ENCODE peak calls at places on chromosomes 1 and 21, in nine cellular contexts. J is lower lobe of right lung, X is trophoblast cell, G is thoracic aorta, D is pancreas, O is neuronal stem cell, B is thyroid gland, P is heart left ventricle, Z is psoas muscle. U is an unnamed sample. For H3K36me3, the result is how much of the 10 kb centered on the place peaks cover.

GRCh38 chr1:223886516-223886921 is 40.8 kb upstream of the TP53BP2 start:
- DNase-seq in J (no peak), X (no peak), G (no peak), D (no peak), O (no peak), B (no peak), P (no peak), Z (no peak), U (no peak)

GRCh38 chr1:174413632-174414031 is 34.1 kb upstream of the GPR52 start:
- DNase-seq in J (no peak), X (no peak), G (no peak), D (no peak), O (peak), B (no peak), P (no peak), Z (no peak), U (peak)

GRCh38 chr1:229620876-229621275 is 5.0 kb downstream of the TAF5L start:
- DNase-seq in J (no peak), X (peak), G (no peak), D (no peak), O (no peak), B (no peak), P (no peak), Z (peak), U (no peak)

GRCh38 chr1:173878251-173878650 is 10.1 kb downstream of the ZBTB37 start:
- DNase-seq in J (no peak), X (no peak), G (no peak), D (no peak), O (no peak), B (no peak), P (no peak), Z (no peak), U (no peak)

GRCh38 chr21:34517491-34518245 is 5.7 kb upstream of the KCNE1 start:
- DNase-seq in J (no peak), X (peak), G (no peak), D (no peak), O (no peak), B (peak), P (no peak), Z (no peak), U (no peak)

GRCh38 chr21:45768011-45768740 is 124.7 kb downstream of the PCBP3 start:
- DNase-seq in J (no peak), X (no peak), G (no peak), D (no peak), O (no peak), B (no peak), P (no peak), Z (no peak), U (no peak)

GRCh38 chr1:100896481-100896982 is 642 bp downstream of the SLC30A7 start:
- DNase-seq in J (no peak), X (peak), G (no peak), D (no peak), O (no peak), B (peak), P (no peak), Z (no peak), U (no peak)

GRCh38 chr1:16434501-16434900 is 2.7 kb downstream of the SPATA21 start:
- DNase-seq in J (no peak), X (no peak), G (no peak), D (no peak), O (no peak), B (no peak), P (no peak), Z (no peak), U (no peak)

GRCh38 chr1:94592566-94592920 is 51.0 kb upstream of the F3 start:
- DNase-seq in J (no peak), X (no peak), G (no peak), D (no peak), O (no peak), B (no peak), P (no peak), Z (no peak), U (no peak)

GRCh38 chr1:71228236-71228635 is 147.4 kb upstream of the ZRANB2 start:
- DNase-seq in J (no peak), X (no peak), G (no peak), D (no peak), O (no peak), B (no peak), P (no peak), Z (no peak), U (no peak)

GRCh38 chr1:100736324-100736723 is 16.8 kb downstream of the VCAM1 start:
- DNase-seq in J (no peak), X (no peak), G (no peak), D (no peak), O (no peak), B (no peak), P (no peak), Z (no peak), U (no peak)

GRCh38 chr1:204685236-204686006 is at the start of gene LRRN2:
- DNase-seq in J (no peak), X (no peak), G (no peak), D (no peak), O (no peak), B (peak), P (peak), Z (peak), U (no peak)

GRCh38 chr1:119047040-119047438 is 58.9 kb upstream of the TBX15 start:
- DNase-seq in J (no peak), X (peak), G (no peak), D (no peak), O (no peak), B (no peak), P (no peak), Z (no peak), U (no peak)
- H3K4me3 ChIP-seq in J (no peak), X (no peak), G (peak), D (no peak), O (no peak), B (no peak), P (no peak), Z (no peak), U (no peak)

DNA sequence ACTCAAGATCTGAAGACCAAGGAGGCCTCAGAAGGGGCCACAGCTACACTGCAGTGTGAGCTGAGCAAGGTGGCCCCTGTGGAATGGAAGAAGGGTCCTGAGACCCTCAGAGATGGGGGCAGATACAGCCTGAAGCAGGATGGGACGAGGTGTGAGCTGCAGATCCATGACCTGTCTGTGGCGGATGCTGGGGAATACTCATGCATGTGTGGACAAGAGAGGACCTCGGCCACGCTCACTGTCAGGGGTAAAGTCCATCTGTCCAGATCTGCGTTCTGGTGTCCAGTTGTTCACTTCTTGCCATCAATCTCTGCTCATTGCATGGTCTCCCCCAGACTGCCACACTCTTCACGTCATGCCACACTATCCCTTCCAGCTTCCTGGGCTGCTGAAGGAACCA is 90.6 kb downstream of the OBSCN start:
- DNase-seq in J (peak), X (no peak), G (no peak), D (no peak), O (no peak), B (no peak), P (no peak), Z (no peak), U (no peak)
- H3K36me3 ChIP-seq in J (under half), X (under half), G (under half), D (under half), O (under half), B (under half), P (under half), Z (half or more), U (under half)

DNA sequence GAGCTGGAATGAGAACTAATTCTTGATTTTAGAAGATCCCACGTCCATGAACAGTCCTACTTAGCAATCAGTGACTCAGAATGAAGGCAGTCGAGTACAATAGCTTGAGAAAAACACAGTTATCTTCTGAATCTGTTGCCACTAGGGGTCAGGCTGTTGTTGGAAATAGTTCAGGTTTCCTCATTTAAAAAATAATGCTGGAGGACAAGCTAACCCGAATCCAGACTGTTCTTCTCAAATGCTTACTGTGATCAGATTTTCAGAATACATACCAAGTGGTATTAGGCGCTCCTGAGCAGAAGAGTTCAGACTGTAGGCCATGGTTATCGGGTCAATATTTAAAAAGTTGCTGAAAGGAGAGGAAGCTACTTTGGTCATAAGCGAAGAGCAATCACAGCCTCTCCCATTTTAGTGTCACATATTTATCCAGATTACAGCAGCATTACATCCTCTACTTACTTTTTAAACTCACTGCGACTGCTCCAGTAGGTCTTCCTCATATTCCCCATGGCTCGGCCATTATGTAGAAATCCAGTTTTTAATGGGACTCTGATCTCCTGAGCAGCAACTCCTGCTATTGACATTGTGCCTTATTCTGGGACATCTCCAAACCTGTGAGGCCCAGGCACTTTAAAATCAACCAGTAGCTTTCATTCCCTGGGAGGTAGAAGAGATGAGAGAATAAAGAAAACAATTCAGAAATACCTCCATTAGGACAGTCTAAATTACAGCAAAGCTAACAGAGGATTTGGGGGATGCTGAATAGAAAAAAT is 10.9 kb downstream of the ERRFI1 start:
- DNase-seq in J (no peak), X (peak), G (no peak), D (no peak), O (no peak), B (peak), P (peak), Z (no peak), U (no peak)
- H3K4me3 ChIP-seq in J (peak), X (no peak), G (peak), D (no peak), O (no peak), B (no peak), P (no peak), Z (peak), U (no peak)

GRCh38 chr1:206457408-206457807 is 12.9 kb upstream of the IKBKE start:
- DNase-seq in J (no peak), X (peak), G (no peak), D (no peak), O (no peak), B (no peak), P (no peak), Z (peak), U (no peak)
- H3K36me3 ChIP-seq in J (half or more), X (under half), G (under half), D (under half), O (under half), B (under half), P (under half), Z (under half), U (under half)

GRCh38 chr1:89295187-89295586 is 22.5 kb upstream of the GBP5 start:
- DNase-seq in J (no peak), X (no peak), G (no peak), D (no peak), O (no peak), B (no peak), P (no peak), Z (no peak), U (no peak)
- H3K4me3 ChIP-seq in J (no peak), X (no peak), G (no peak), D (no peak), O (no peak), B (no peak), P (no peak), Z (no peak), U (no peak)

GRCh38 chr1:22107126-22107525 is 35.8 kb downstream of the WNT4 start:
- DNase-seq in J (no peak), X (no peak), G (no peak), D (no peak), O (no peak), B (no peak), P (no peak), Z (no peak), U (no peak)
- H3K36me3 ChIP-seq in J (under half), X (under half), G (under half), D (under half), O (under half), B (under half), P (under half), Z (under half), U (under half)

U was measured in iPS DF 6.9.